ENCODE peak calls at places on chromosomes 16 and 17, in eight cellular contexts. One of them, this sample, is unnamed.

GRCh38 chr16:89784409-89784808 is 32.0 kb downstream of the FANCA start:
- DNase-seq in HAP-1: no peak
- DNase-seq in T-helper 9 cell: no peak
- DNase-seq in GDM1: no peak
- DNase-seq in brain microvascular endothelial cell: no peak
- DNase-seq in cardiac septum: no peak
- DNase-seq in mucosa of descending colon: no peak
- DNase-seq in NCI-H524: no peak
- DNase-seq in this sample: no peak

GRCh38 chr17:61556224-61557188 is 34.5 kb downstream of the NACA2 start:
- DNase-seq in cardiac septum: no peak
- DNase-seq in GDM1: no peak
- DNase-seq in brain microvascular endothelial cell: no peak
- DNase-seq in mucosa of descending colon: no peak
- DNase-seq in NCI-H524: no peak
- DNase-seq in T-helper 9 cell: no peak
- DNase-seq in HAP-1: no peak
- DNase-seq in this sample: no peak

GRCh38 chr16:1093284-1094123 is 2.5 kb downstream of the C1QTNF8 start:
- DNase-seq in GDM1: peak
- DNase-seq in T-helper 9 cell: no peak
- DNase-seq in HAP-1: peak
- DNase-seq in cardiac septum: no peak
- DNase-seq in NCI-H524: no peak
- DNase-seq in mucosa of descending colon: no peak
- DNase-seq in brain microvascular endothelial cell: no peak
- DNase-seq in this sample: no peak

GRCh38 chr16:72934661-72935403 is 113.1 kb downstream of the ZFHX3 start:
- DNase-seq in mucosa of descending colon: no peak
- DNase-seq in GDM1: no peak
- DNase-seq in cardiac septum: peak
- DNase-seq in T-helper 9 cell: no peak
- DNase-seq in HAP-1: peak
- DNase-seq in NCI-H524: no peak
- DNase-seq in brain microvascular endothelial cell: no peak
- DNase-seq in this sample: no peak

GRCh38 chr17:82019905-82020873 is 2.5 kb downstream of the CENPX start:
- DNase-seq in GDM1: peak
- DNase-seq in T-helper 9 cell: peak
- DNase-seq in brain microvascular endothelial cell: no peak
- DNase-seq in mucosa of descending colon: peak
- DNase-seq in cardiac septum: peak
- DNase-seq in HAP-1: peak
- DNase-seq in NCI-H524: peak
- DNase-seq in this sample: peak

GRCh38 chr17:57866723-57867122 is 16.9 kb upstream of the MRPS23 start:
- DNase-seq in cardiac septum: no peak
- DNase-seq in T-helper 9 cell: no peak
- DNase-seq in GDM1: no peak
- DNase-seq in HAP-1: no peak
- DNase-seq in mucosa of descending colon: no peak
- DNase-seq in NCI-H524: no peak
- DNase-seq in brain microvascular endothelial cell: no peak
- DNase-seq in this sample: no peak

GRCh38 chr16:2027024-2028010 is 615 bp downstream of the NHERF2 start:
- DNase-seq in NCI-H524: no peak
- DNase-seq in mucosa of descending colon: peak
- DNase-seq in GDM1: no peak
- DNase-seq in cardiac septum: no peak
- DNase-seq in T-helper 9 cell: no peak
- DNase-seq in brain microvascular endothelial cell: peak
- DNase-seq in HAP-1: peak
- DNase-seq in this sample: no peak

GRCh38 chr17:74147436-74147835 is 56.0 kb upstream of the RPL38 start:
- DNase-seq in mucosa of descending colon: no peak
- DNase-seq in GDM1: no peak
- DNase-seq in HAP-1: no peak
- DNase-seq in NCI-H524: peak
- DNase-seq in cardiac septum: no peak
- DNase-seq in T-helper 9 cell: no peak
- DNase-seq in brain microvascular endothelial cell: no peak
- DNase-seq in this sample: no peak

GRCh38 chr17:596763-597644 is 117.6 kb downstream of the VPS53 start:
- DNase-seq in mucosa of descending colon: no peak
- DNase-seq in NCI-H524: no peak
- DNase-seq in GDM1: no peak
- DNase-seq in T-helper 9 cell: no peak
- DNase-seq in brain microvascular endothelial cell: peak
- DNase-seq in cardiac septum: no peak
- DNase-seq in HAP-1: no peak
- DNase-seq in this sample: no peak

GRCh38 chr17:77312061-77312684 is 171.4 kb downstream of the SEC14L1 start:
- DNase-seq in NCI-H524: no peak
- DNase-seq in mucosa of descending colon: peak
- DNase-seq in HAP-1: no peak
- DNase-seq in brain microvascular endothelial cell: no peak
- DNase-seq in GDM1: no peak
- DNase-seq in cardiac septum: no peak
- DNase-seq in T-helper 9 cell: no peak
- DNase-seq in this sample: no peak

GRCh38 chr17:62126292-62126691 is 61.2 kb upstream of the MED13 start:
- DNase-seq in NCI-H524: no peak
- DNase-seq in brain microvascular endothelial cell: no peak
- DNase-seq in HAP-1: no peak
- DNase-seq in GDM1: no peak
- DNase-seq in T-helper 9 cell: no peak
- DNase-seq in cardiac septum: no peak
- DNase-seq in mucosa of descending colon: no peak
- DNase-seq in this sample: no peak

GRCh38 chr17:31562447-31562846 is 171.0 kb downstream of the RAB11FIP4 start:
- DNase-seq in HAP-1: no peak
- DNase-seq in T-helper 9 cell: no peak
- DNase-seq in NCI-H524: no peak
- DNase-seq in mucosa of descending colon: no peak
- DNase-seq in cardiac septum: no peak
- DNase-seq in brain microvascular endothelial cell: no peak
- DNase-seq in GDM1: no peak
- DNase-seq in this sample: no peak

GRCh38 chr17:44203731-44204452 is 4.2 kb upstream of the ATXN7L3 start:
- DNase-seq in cardiac septum: no peak
- DNase-seq in T-helper 9 cell: no peak
- DNase-seq in brain microvascular endothelial cell: no peak
- DNase-seq in NCI-H524: peak
- DNase-seq in GDM1: peak
- DNase-seq in mucosa of descending colon: no peak
- DNase-seq in HAP-1: peak
- DNase-seq in this sample: peak

GRCh38 chr17:77458202-77459017 is 317.6 kb downstream of the SEC14L1 start:
- DNase-seq in HAP-1: no peak
- DNase-seq in cardiac septum: no peak
- DNase-seq in T-helper 9 cell: no peak
- DNase-seq in brain microvascular endothelial cell: no peak
- DNase-seq in mucosa of descending colon: no peak
- DNase-seq in GDM1: no peak
- DNase-seq in NCI-H524: no peak
- DNase-seq in this sample: no peak

GRCh38 chr17:35621768-35622167 is 34.6 kb downstream of the AP2B1 start:
- DNase-seq in brain microvascular endothelial cell: no peak
- DNase-seq in NCI-H524: no peak
- DNase-seq in T-helper 9 cell: no peak
- DNase-seq in HAP-1: no peak
- DNase-seq in cardiac septum: no peak
- DNase-seq in GDM1: no peak
- DNase-seq in mucosa of descending colon: no peak
- DNase-seq in this sample: no peak

GRCh38 chr17:60514500-60514899 is 11.5 kb downstream of the APPBP2 start:
- DNase-seq in brain microvascular endothelial cell: no peak
- DNase-seq in NCI-H524: no peak
- DNase-seq in mucosa of descending colon: no peak
- DNase-seq in cardiac septum: no peak
- DNase-seq in T-helper 9 cell: no peak
- DNase-seq in GDM1: no peak
- DNase-seq in HAP-1: no peak
- DNase-seq in this sample: no peak

GRCh38 chr16:379183-379960 is 2.4 kb downstream of the PGAP6 start:
- DNase-seq in cardiac septum: no peak
- DNase-seq in T-helper 9 cell: no peak
- DNase-seq in NCI-H524: no peak
- DNase-seq in brain microvascular endothelial cell: no peak
- DNase-seq in HAP-1: no peak
- DNase-seq in mucosa of descending colon: peak
- DNase-seq in GDM1: no peak
- DNase-seq in this sample: no peak

GRCh38 chr17:40518401-40519088 is 17.1 kb upstream of the TNS4 start:
- DNase-seq in GDM1: no peak
- DNase-seq in mucosa of descending colon: no peak
- DNase-seq in NCI-H524: no peak
- DNase-seq in brain microvascular endothelial cell: no peak
- DNase-seq in cardiac septum: peak
- DNase-seq in T-helper 9 cell: no peak
- DNase-seq in HAP-1: no peak
- DNase-seq in this sample: no peak

GRCh38 chr16:2086812-2087425 is 39.1 kb downstream of the TSC2 start:
- DNase-seq in GDM1: no peak
- DNase-seq in mucosa of descending colon: no peak
- DNase-seq in brain microvascular endothelial cell: no peak
- DNase-seq in T-helper 9 cell: no peak
- DNase-seq in cardiac septum: no peak
- DNase-seq in NCI-H524: no peak
- DNase-seq in HAP-1: no peak
- DNase-seq in this sample: no peak

GRCh38 chr17:49358638-49359247 is 3.3 kb downstream of the ZNF652 start:
- DNase-seq in T-helper 9 cell: no peak
- DNase-seq in cardiac septum: no peak
- DNase-seq in HAP-1: no peak
- DNase-seq in GDM1: no peak
- DNase-seq in mucosa of descending colon: no peak
- DNase-seq in NCI-H524: no peak
- DNase-seq in brain microvascular endothelial cell: no peak
- DNase-seq in this sample: peak

GRCh38 chr17:82283208-82283749 is 9.8 kb upstream of the CSNK1D start:
- DNase-seq in GDM1: no peak
- DNase-seq in mucosa of descending colon: peak
- DNase-seq in T-helper 9 cell: no peak
- DNase-seq in HAP-1: peak
- DNase-seq in NCI-H524: no peak
- DNase-seq in brain microvascular endothelial cell: peak
- DNase-seq in cardiac septum: no peak
- DNase-seq in this sample: peak

GRCh38 chr16:12419151-12419550 is 384.5 kb downstream of the CPPED1 start:
- DNase-seq in brain microvascular endothelial cell: no peak
- DNase-seq in HAP-1: no peak
- DNase-seq in mucosa of descending colon: no peak
- DNase-seq in NCI-H524: no peak
- DNase-seq in T-helper 9 cell: no peak
- DNase-seq in GDM1: no peak
- DNase-seq in cardiac septum: no peak
- DNase-seq in this sample: no peak

GRCh38 chr17:29074488-29074887 is 31.5 kb downstream of the PIPOX start:
- DNase-seq in brain microvascular endothelial cell: no peak
- DNase-seq in cardiac septum: no peak
- DNase-seq in GDM1: no peak
- DNase-seq in HAP-1: no peak
- DNase-seq in T-helper 9 cell: no peak
- DNase-seq in mucosa of descending colon: no peak
- DNase-seq in NCI-H524: no peak
- DNase-seq in this sample: no peak

GRCh38 chr17:2054740-2055493 is at the start of gene HIC1:
- DNase-seq in T-helper 9 cell: peak
- DNase-seq in NCI-H524: no peak
- DNase-seq in GDM1: peak
- DNase-seq in mucosa of descending colon: peak
- DNase-seq in HAP-1: peak
- DNase-seq in cardiac septum: peak
- DNase-seq in brain microvascular endothelial cell: no peak
- DNase-seq in this sample: no peak

GRCh38 chr17:65633988-65634387 is 72.5 kb upstream of the AXIN2 start:
- DNase-seq in GDM1: no peak
- DNase-seq in NCI-H524: no peak
- DNase-seq in brain microvascular endothelial cell: no peak
- DNase-seq in mucosa of descending colon: no peak
- DNase-seq in cardiac septum: no peak
- DNase-seq in T-helper 9 cell: no peak
- DNase-seq in HAP-1: no peak
- DNase-seq in this sample: no peak

GRCh38 chr16:12337776-12338655 is 361.5 kb downstream of the SNX29 start:
- DNase-seq in mucosa of descending colon: no peak
- DNase-seq in HAP-1: no peak
- DNase-seq in cardiac septum: no peak
- DNase-seq in GDM1: no peak
- DNase-seq in brain microvascular endothelial cell: no peak
- DNase-seq in NCI-H524: no peak
- DNase-seq in T-helper 9 cell: no peak
- DNase-seq in this sample: no peak

GRCh38 chr17:10198509-10199249 is at the start of gene GAS7:
- DNase-seq in cardiac septum: peak
- DNase-seq in NCI-H524: no peak
- DNase-seq in HAP-1: no peak
- DNase-seq in T-helper 9 cell: no peak
- DNase-seq in brain microvascular endothelial cell: no peak
- DNase-seq in mucosa of descending colon: peak
- DNase-seq in GDM1: no peak
- DNase-seq in this sample: peak

GRCh38 chr16:228151-228855 is 946 bp downstream of the LUC7L start:
- DNase-seq in NCI-H524: no peak
- DNase-seq in cardiac septum: no peak
- DNase-seq in brain microvascular endothelial cell: peak
- DNase-seq in mucosa of descending colon: no peak
- DNase-seq in T-helper 9 cell: no peak
- DNase-seq in GDM1: no peak
- DNase-seq in HAP-1: peak
- DNase-seq in this sample: no peak

GRCh38 chr16:68658258-68658973 is 13.3 kb downstream of the CDH3 start:
- DNase-seq in HAP-1: peak
- DNase-seq in GDM1: no peak
- DNase-seq in brain microvascular endothelial cell: peak
- DNase-seq in NCI-H524: no peak
- DNase-seq in mucosa of descending colon: no peak
- DNase-seq in T-helper 9 cell: no peak
- DNase-seq in cardiac septum: no peak
- DNase-seq in this sample: no peak

GRCh38 chr17:76528156-76528527 is 9.4 kb downstream of the CYGB start:
- DNase-seq in mucosa of descending colon: peak
- DNase-seq in HAP-1: no peak
- DNase-seq in NCI-H524: no peak
- DNase-seq in cardiac septum: no peak
- DNase-seq in GDM1: no peak
- DNase-seq in brain microvascular endothelial cell: no peak
- DNase-seq in T-helper 9 cell: no peak
- DNase-seq in this sample: no peak

GRCh38 chr17:2602597-2603017 is 9.2 kb downstream of the PAFAH1B1 start:
- DNase-seq in NCI-H524: no peak
- DNase-seq in HAP-1: no peak
- DNase-seq in cardiac septum: no peak
- DNase-seq in T-helper 9 cell: no peak
- DNase-seq in mucosa of descending colon: no peak
- DNase-seq in GDM1: no peak
- DNase-seq in brain microvascular endothelial cell: no peak
- DNase-seq in this sample: no peak

GRCh38 chr17:82445542-82445941 is 5.0 kb downstream of the CYBC1 start:
- DNase-seq in T-helper 9 cell: no peak
- DNase-seq in HAP-1: no peak
- DNase-seq in NCI-H524: no peak
- DNase-seq in GDM1: no peak
- DNase-seq in brain microvascular endothelial cell: no peak
- DNase-seq in cardiac septum: no peak
- DNase-seq in mucosa of descending colon: no peak
- DNase-seq in this sample: no peak

This sample was measured in HL-60.